ENCODE peak calls at places on chromosomes 1 and 21, in ten cellular contexts. One of them, this sample, is unnamed.

GRCh38 chr1:66575739-66576138 is 41.8 kb downstream of the SGIP1 start:
- DNase-seq in lower leg skin: no peak
- DNase-seq in IMR-90: peak
- DNase-seq in left ventricle myocardium inferior: no peak
- DNase-seq in MM.1S: no peak
- DNase-seq in A549: no peak
- DNase-seq in HCT116: no peak
- DNase-seq in body of pancreas: peak
- DNase-seq in retinal pigment epithelial cell: no peak
- DNase-seq in kidney epithelial cell: no peak
- DNase-seq in this sample: peak

GRCh38 chr1:109751531-109752260 is 10.9 kb upstream of the GSTM3 start:
- DNase-seq in lower leg skin: peak
- DNase-seq in IMR-90: no peak
- DNase-seq in left ventricle myocardium inferior: no peak
- DNase-seq in MM.1S: no peak
- DNase-seq in A549: no peak
- DNase-seq in HCT116: no peak
- DNase-seq in body of pancreas: no peak
- DNase-seq in retinal pigment epithelial cell: no peak
- DNase-seq in kidney epithelial cell: no peak
- DNase-seq in this sample: no peak

GRCh38 chr21:27519357-27519756 is 552.5 kb upstream of the ADAMTS5 start:
- DNase-seq in lower leg skin: no peak
- DNase-seq in IMR-90: peak
- DNase-seq in left ventricle myocardium inferior: no peak
- DNase-seq in MM.1S: no peak
- DNase-seq in A549: no peak
- DNase-seq in HCT116: no peak
- DNase-seq in body of pancreas: no peak
- DNase-seq in retinal pigment epithelial cell: no peak
- DNase-seq in kidney epithelial cell: no peak
- DNase-seq in this sample: peak

GRCh38 chr1:58809327-58810040 is 25.6 kb upstream of the JUN start:
- DNase-seq in lower leg skin: no peak
- DNase-seq in IMR-90: peak
- DNase-seq in left ventricle myocardium inferior: no peak
- DNase-seq in MM.1S: no peak
- DNase-seq in A549: no peak
- DNase-seq in HCT116: no peak
- DNase-seq in body of pancreas: peak
- DNase-seq in retinal pigment epithelial cell: no peak
- DNase-seq in kidney epithelial cell: no peak
- DNase-seq in this sample: peak

GRCh38 chr1:206067486-206068302 is 14.7 kb downstream of the RHEX start:
- DNase-seq in lower leg skin: no peak
- DNase-seq in IMR-90: no peak
- DNase-seq in left ventricle myocardium inferior: no peak
- DNase-seq in MM.1S: peak
- DNase-seq in A549: no peak
- DNase-seq in HCT116: no peak
- DNase-seq in body of pancreas: no peak
- DNase-seq in retinal pigment epithelial cell: no peak
- DNase-seq in kidney epithelial cell: no peak
- DNase-seq in this sample: no peak

GRCh38 chr1:90952906-90953305 is 68.9 kb downstream of the ZNF644 start:
- DNase-seq in lower leg skin: no peak
- DNase-seq in IMR-90: no peak
- DNase-seq in left ventricle myocardium inferior: no peak
- DNase-seq in MM.1S: no peak
- DNase-seq in A549: no peak
- DNase-seq in HCT116: no peak
- DNase-seq in body of pancreas: no peak
- DNase-seq in retinal pigment epithelial cell: no peak
- DNase-seq in kidney epithelial cell: no peak
- DNase-seq in this sample: no peak

GRCh38 chr1:93999806-94000205 is 90.6 kb upstream of the GCLM start:
- DNase-seq in lower leg skin: no peak
- DNase-seq in IMR-90: no peak
- DNase-seq in left ventricle myocardium inferior: no peak
- DNase-seq in MM.1S: no peak
- DNase-seq in A549: no peak
- DNase-seq in HCT116: no peak
- DNase-seq in body of pancreas: no peak
- DNase-seq in retinal pigment epithelial cell: no peak
- DNase-seq in kidney epithelial cell: no peak
- DNase-seq in this sample: no peak

GRCh38 chr1:210496063-210496462 is 167.4 kb downstream of the HHAT start:
- DNase-seq in lower leg skin: no peak
- DNase-seq in IMR-90: peak
- DNase-seq in left ventricle myocardium inferior: peak
- DNase-seq in MM.1S: no peak
- DNase-seq in A549: no peak
- DNase-seq in HCT116: no peak
- DNase-seq in body of pancreas: no peak
- DNase-seq in retinal pigment epithelial cell: peak
- DNase-seq in kidney epithelial cell: peak
- DNase-seq in this sample: peak

GRCh38 chr1:43552059-43552742 is 21.5 kb downstream of the PTPRF start:
- DNase-seq in lower leg skin: no peak
- DNase-seq in IMR-90: no peak
- DNase-seq in left ventricle myocardium inferior: no peak
- DNase-seq in MM.1S: no peak
- DNase-seq in A549: no peak
- DNase-seq in HCT116: no peak
- DNase-seq in body of pancreas: peak
- DNase-seq in retinal pigment epithelial cell: no peak
- DNase-seq in kidney epithelial cell: no peak
- DNase-seq in this sample: no peak

GRCh38 chr1:43552813-43553212 is 22.1 kb downstream of the PTPRF start:
- DNase-seq in lower leg skin: no peak
- DNase-seq in IMR-90: peak
- DNase-seq in left ventricle myocardium inferior: peak
- DNase-seq in MM.1S: no peak
- DNase-seq in A549: no peak
- DNase-seq in HCT116: no peak
- DNase-seq in body of pancreas: peak
- DNase-seq in retinal pigment epithelial cell: no peak
- DNase-seq in kidney epithelial cell: no peak
- DNase-seq in this sample: no peak

GRCh38 chr1:43556772-43557171 is 26.1 kb downstream of the PTPRF start:
- DNase-seq in lower leg skin: no peak
- DNase-seq in IMR-90: no peak
- DNase-seq in left ventricle myocardium inferior: no peak
- DNase-seq in MM.1S: no peak
- DNase-seq in A549: no peak
- DNase-seq in HCT116: no peak
- DNase-seq in body of pancreas: no peak
- DNase-seq in retinal pigment epithelial cell: no peak
- DNase-seq in kidney epithelial cell: no peak
- DNase-seq in this sample: no peak

GRCh38 chr1:43551396-43551888 is 20.8 kb downstream of the PTPRF start:
- DNase-seq in lower leg skin: no peak
- DNase-seq in IMR-90: no peak
- DNase-seq in left ventricle myocardium inferior: no peak
- DNase-seq in MM.1S: no peak
- DNase-seq in A549: no peak
- DNase-seq in HCT116: no peak
- DNase-seq in body of pancreas: peak
- DNase-seq in retinal pigment epithelial cell: no peak
- DNase-seq in kidney epithelial cell: no peak
- DNase-seq in this sample: no peak

DNA sequence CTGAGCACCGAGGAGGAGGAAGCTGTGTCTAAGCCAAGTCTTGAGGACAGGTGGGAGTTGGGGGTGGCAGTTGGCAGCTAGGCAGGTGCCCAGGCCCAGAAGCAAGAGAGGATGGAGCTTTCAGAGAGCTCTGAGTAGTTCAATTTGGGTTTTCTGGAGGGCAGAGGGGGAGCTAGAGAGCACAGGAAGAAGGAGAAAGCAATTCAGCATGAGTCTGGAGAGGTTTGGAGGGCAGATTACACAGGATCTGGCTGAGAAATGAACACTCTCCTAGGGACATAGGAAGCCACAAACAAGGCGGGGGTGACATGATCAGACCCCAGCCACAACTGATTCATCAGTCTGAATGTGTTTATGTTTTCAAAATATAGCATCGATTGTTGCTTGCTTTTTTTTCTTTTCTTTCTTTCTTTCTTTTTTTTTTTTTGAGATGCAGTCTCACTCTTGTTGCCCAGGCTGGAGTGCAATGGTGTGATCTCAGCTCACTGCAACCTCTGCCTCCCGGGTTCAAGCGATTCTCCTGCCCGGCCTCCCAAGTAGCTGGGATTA is 23.8 kb downstream of the PTPRF start:
- DNase-seq in lower leg skin: no peak
- DNase-seq in IMR-90: peak
- DNase-seq in left ventricle myocardium inferior: no peak
- DNase-seq in MM.1S: peak
- DNase-seq in A549: peak
- DNase-seq in HCT116: peak
- DNase-seq in body of pancreas: no peak
- DNase-seq in retinal pigment epithelial cell: no peak
- DNase-seq in kidney epithelial cell: no peak
- DNase-seq in this sample: no peak
- TF ChIP-seq CTCF in lower leg skin: no peak
- TF ChIP-seq CTCF in IMR-90: peak
- TF ChIP-seq CTCF in left ventricle myocardium inferior: peak
- TF ChIP-seq CTCF in MM.1S: peak
- TF ChIP-seq CTCF in A549: peak
- TF ChIP-seq CTCF in HCT116: no peak
- TF ChIP-seq CTCF in body of pancreas: no peak
- TF ChIP-seq CTCF in retinal pigment epithelial cell: peak
- TF ChIP-seq CTCF in kidney epithelial cell: peak
- TF ChIP-seq CTCF in this sample: peak

GRCh38 chr1:2232916-2233438 is 4.9 kb downstream of the SKI start:
- DNase-seq in lower leg skin: no peak
- DNase-seq in IMR-90: no peak
- DNase-seq in left ventricle myocardium inferior: no peak
- DNase-seq in MM.1S: no peak
- DNase-seq in A549: no peak
- DNase-seq in HCT116: no peak
- DNase-seq in body of pancreas: no peak
- DNase-seq in retinal pigment epithelial cell: no peak
- DNase-seq in kidney epithelial cell: no peak
- DNase-seq in this sample: no peak

GRCh38 chr1:2233468-2233867 is 5.3 kb downstream of the SKI start:
- DNase-seq in lower leg skin: no peak
- DNase-seq in IMR-90: no peak
- DNase-seq in left ventricle myocardium inferior: no peak
- DNase-seq in MM.1S: no peak
- DNase-seq in A549: no peak
- DNase-seq in HCT116: no peak
- DNase-seq in body of pancreas: no peak
- DNase-seq in retinal pigment epithelial cell: no peak
- DNase-seq in kidney epithelial cell: no peak
- DNase-seq in this sample: no peak

GRCh38 chr1:2230781-2231666 is 2.9 kb downstream of the SKI start:
- DNase-seq in lower leg skin: peak
- DNase-seq in IMR-90: no peak
- DNase-seq in left ventricle myocardium inferior: no peak
- DNase-seq in MM.1S: no peak
- DNase-seq in A549: no peak
- DNase-seq in HCT116: no peak
- DNase-seq in body of pancreas: peak
- DNase-seq in retinal pigment epithelial cell: no peak
- DNase-seq in kidney epithelial cell: no peak
- DNase-seq in this sample: no peak

GRCh38 chr1:2231667-2232254 is 3.6 kb downstream of the SKI start:
- DNase-seq in lower leg skin: peak
- DNase-seq in IMR-90: peak
- DNase-seq in left ventricle myocardium inferior: peak
- DNase-seq in MM.1S: no peak
- DNase-seq in A549: no peak
- DNase-seq in HCT116: no peak
- DNase-seq in body of pancreas: peak
- DNase-seq in retinal pigment epithelial cell: no peak
- DNase-seq in kidney epithelial cell: no peak
- DNase-seq in this sample: no peak

GRCh38 chr1:2232255-2232915 is 4.3 kb downstream of the SKI start:
- DNase-seq in lower leg skin: peak
- DNase-seq in IMR-90: no peak
- DNase-seq in left ventricle myocardium inferior: no peak
- DNase-seq in MM.1S: no peak
- DNase-seq in A549: no peak
- DNase-seq in HCT116: no peak
- DNase-seq in body of pancreas: no peak
- DNase-seq in retinal pigment epithelial cell: no peak
- DNase-seq in kidney epithelial cell: no peak
- DNase-seq in this sample: no peak
- H3K4me3 ChIP-seq in lower leg skin: no peak
- H3K4me3 ChIP-seq in IMR-90: peak
- H3K4me3 ChIP-seq in left ventricle myocardium inferior: peak
- H3K4me3 ChIP-seq in MM.1S: no peak
- H3K4me3 ChIP-seq in A549: no peak
- H3K4me3 ChIP-seq in HCT116: no peak
- H3K4me3 ChIP-seq in body of pancreas: no peak
- H3K4me3 ChIP-seq in retinal pigment epithelial cell: peak
- H3K4me3 ChIP-seq in kidney epithelial cell: peak
- H3K4me3 ChIP-seq in this sample: peak

DNA sequence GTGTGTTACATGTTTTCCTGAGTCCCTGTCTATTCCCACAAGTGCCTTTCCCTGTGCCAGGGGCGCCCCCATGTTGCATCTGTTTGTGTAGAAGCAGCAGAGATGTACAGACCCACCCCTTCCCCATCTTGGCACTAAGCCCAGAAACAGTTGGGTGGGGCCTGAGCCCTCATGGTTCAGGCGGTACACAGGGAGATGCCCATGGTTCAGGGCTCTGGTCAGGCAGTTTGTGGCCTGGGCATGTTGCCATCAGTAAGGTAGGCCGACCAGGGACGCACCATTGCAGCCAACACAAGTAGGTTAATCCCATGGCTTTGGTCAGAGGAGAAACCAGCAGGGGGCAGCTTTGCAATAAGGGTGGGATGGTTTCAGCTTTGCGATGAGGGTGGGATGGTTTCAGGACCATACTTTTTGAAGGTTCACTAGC is 914 bp upstream of the ADGRB2 start:
- DNase-seq in lower leg skin: no peak
- DNase-seq in IMR-90: peak
- DNase-seq in left ventricle myocardium inferior: no peak
- DNase-seq in MM.1S: peak
- DNase-seq in A549: no peak
- DNase-seq in HCT116: no peak
- DNase-seq in body of pancreas: no peak
- DNase-seq in retinal pigment epithelial cell: no peak
- DNase-seq in kidney epithelial cell: no peak
- DNase-seq in this sample: no peak
- TF ChIP-seq CTCF in lower leg skin: no peak
- TF ChIP-seq CTCF in IMR-90: peak
- TF ChIP-seq CTCF in left ventricle myocardium inferior: peak
- TF ChIP-seq CTCF in MM.1S: peak
- TF ChIP-seq CTCF in A549: peak
- TF ChIP-seq CTCF in HCT116: peak
- TF ChIP-seq CTCF in body of pancreas: no peak
- TF ChIP-seq CTCF in retinal pigment epithelial cell: peak
- TF ChIP-seq CTCF in kidney epithelial cell: peak
- TF ChIP-seq CTCF in this sample: peak

DNA sequence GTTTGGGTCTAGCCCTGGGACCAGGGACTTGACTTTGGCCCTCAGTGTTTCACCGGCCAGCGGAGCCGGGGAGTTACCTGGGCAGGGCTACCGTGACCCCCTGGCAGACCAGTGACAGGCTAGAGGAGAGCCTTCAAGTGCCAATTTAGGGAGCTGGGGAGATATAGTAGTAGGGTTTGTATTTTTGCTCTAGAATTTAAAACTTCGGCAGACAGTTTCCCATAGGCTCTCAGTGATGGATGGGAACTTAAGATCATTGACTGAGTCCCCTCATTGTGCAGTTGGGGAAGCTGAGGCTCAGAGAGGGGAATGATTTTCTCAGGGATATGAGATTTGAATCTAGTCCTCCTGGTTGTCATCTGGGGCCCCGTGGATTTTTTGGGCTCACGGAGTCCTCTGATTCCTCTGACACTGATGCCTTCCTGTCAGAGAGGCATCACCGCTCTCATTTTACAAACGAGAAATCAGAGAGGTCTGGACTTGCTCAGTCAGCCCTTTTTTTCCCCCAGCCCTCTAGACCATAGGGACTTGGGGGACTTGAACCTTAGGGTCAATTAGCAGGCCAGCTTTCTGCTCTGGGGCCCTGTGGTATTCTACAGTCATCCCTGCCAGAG is 58.3 kb upstream of the ACOT11 start:
- DNase-seq in lower leg skin: no peak
- DNase-seq in IMR-90: no peak
- DNase-seq in left ventricle myocardium inferior: no peak
- DNase-seq in MM.1S: no peak
- DNase-seq in A549: no peak
- DNase-seq in HCT116: no peak
- DNase-seq in body of pancreas: no peak
- DNase-seq in retinal pigment epithelial cell: no peak
- DNase-seq in kidney epithelial cell: no peak
- DNase-seq in this sample: no peak
- H3K4me3 ChIP-seq in lower leg skin: no peak
- H3K4me3 ChIP-seq in IMR-90: no peak
- H3K4me3 ChIP-seq in left ventricle myocardium inferior: peak
- H3K4me3 ChIP-seq in MM.1S: peak
- H3K4me3 ChIP-seq in A549: no peak
- H3K4me3 ChIP-seq in HCT116: peak
- H3K4me3 ChIP-seq in body of pancreas: no peak
- H3K4me3 ChIP-seq in retinal pigment epithelial cell: no peak
- H3K4me3 ChIP-seq in kidney epithelial cell: no peak
- H3K4me3 ChIP-seq in this sample: peak